ENCODE peak calls at places on chromosomes 6 and 20, in eight cellular contexts. C is mucosa of descending colon; B is sigmoid colon; V is heart left ventricle; P is Jurkat, Clone E6-1; N is AG04449; L is gastrocnemius medialis; I is CD8-positive, alpha-beta T cell. X is an unnamed sample.
A peak's percentile ranks its signal among the peaks of the same experiment; 100 is the strongest.

GRCh38 chr20:24296477-24297380 is 172.7 kb upstream of the SYNDIG1 start:
- DNase-seq in C (no peak), B (no peak), V (no peak), P (no peak), N (no peak), L (no peak), I (no peak), X (no peak)

GRCh38 chr6:42756713-42757112 is 10.8 kb upstream of the TBCC start:
- DNase-seq in C (no peak), B (no peak), V (no peak), P (no peak), N (no peak), L (no peak), I (no peak), X (no peak)

GRCh38 chr6:227074-227782 is 65.1 kb upstream of the DUSP22 start:
- DNase-seq in C (no peak), B (no peak), V (no peak), P (no peak), N (no peak), L (no peak), I (no peak), X (no peak)

GRCh38 chr6:28838289-28838633 is 85.5 kb downstream of the TRIM27 start:
- DNase-seq in C (peak; percentile 61), B (peak; percentile 68), V (peak; percentile 21), P (peak; percentile 79), N (no peak), L (peak; percentile 14), I (peak; percentile 52), X (no peak)

GRCh38 chr20:8473459-8473858 is 341.4 kb downstream of the PLCB1 start:
- DNase-seq in C (no peak), B (no peak), V (no peak), P (no peak), N (no peak), L (no peak), I (no peak), X (no peak)

GRCh38 chr6:35165630-35166071 is 24.5 kb upstream of the TCP11 start:
- DNase-seq in C (no peak), B (no peak), V (no peak), P (no peak), N (no peak), L (no peak), I (no peak), X (no peak)

GRCh38 chr20:47330933-47331708 is 25.4 kb downstream of the ZMYND8 start:
- DNase-seq in C (no peak), B (no peak), V (no peak), P (no peak), N (no peak), L (no peak), I (no peak), X (no peak)

GRCh38 chr6:47075741-47076421 is 33.7 kb upstream of the ADGRF1 start:
- DNase-seq in C (no peak), B (no peak), V (no peak), P (no peak), N (no peak), L (no peak), I (no peak), X (no peak)

GRCh38 chr20:19786311-19786710 is 28.3 kb downstream of the RIN2 start:
- DNase-seq in C (peak; percentile 50), B (peak; percentile 63), V (peak; percentile 75), P (no peak), N (peak; percentile 81), L (peak; percentile 71), I (no peak), X (no peak)

GRCh38 chr6:143594647-143595046 is 83.1 kb upstream of the PHACTR2 start:
- DNase-seq in C (no peak), B (no peak), V (no peak), P (no peak), N (no peak), L (no peak), I (peak; percentile 24), X (no peak)

GRCh38 chr20:9945406-9945805 is 89.4 kb upstream of the ANKEF1 start:
- DNase-seq in C (no peak), B (no peak), V (no peak), P (no peak), N (no peak), L (no peak), I (no peak), X (no peak)

GRCh38 chr6:116476021-116476678 is 15.0 kb downstream of the CALHM6 start:
- DNase-seq in C (no peak), B (no peak), V (no peak), P (peak; percentile 60), N (no peak), L (no peak), I (peak; percentile 38), X (no peak)

GRCh38 chr6:22025468-22026159 is 271.2 kb downstream of the PRL start:
- DNase-seq in C (peak; percentile 25), B (no peak), V (peak; percentile 12), P (peak; percentile 96), N (no peak), L (no peak), I (no peak), X (no peak)
- H3K4me3 ChIP-seq in C (no peak overlapping the region), B (no peak overlapping the region), V (no peak overlapping the region), P (peak overlapping the region; percentile 48), N (no peak overlapping the region), L (no peak overlapping the region), I (no peak overlapping the region), X (no peak overlapping the region)

GRCh38 chr20:21103582-21104465 is 2.3 kb downstream of the LINC00237 start:
- DNase-seq in C (no peak), B (no peak), V (no peak), P (no peak), N (no peak), L (no peak), I (no peak), X (no peak)

GRCh38 chr20:21102252-21102609 is 3.9 kb downstream of the LINC00237 start:
- DNase-seq in C (no peak), B (no peak), V (no peak), P (no peak), N (no peak), L (no peak), I (no peak), X (no peak)

GRCh38 chr20:21101453-21102251 is 4.5 kb downstream of the LINC00237 start:
- DNase-seq in C (peak; percentile 41), B (no peak), V (no peak), P (no peak), N (no peak), L (no peak), I (no peak), X (no peak)

GRCh38 chr20:21104466-21104761 is 1.7 kb downstream of the LINC00237 start:
- DNase-seq in C (no peak), B (no peak), V (no peak), P (no peak), N (no peak), L (no peak), I (no peak), X (no peak)

GRCh38 chr20:21102691-21103311 is 3.4 kb downstream of the LINC00237 start:
- DNase-seq in C (peak; percentile 71), B (peak; percentile 69), V (peak; percentile 25), P (peak; percentile 60), N (no peak), L (no peak), I (peak; percentile 51), X (no peak)
- H3K4me3 ChIP-seq in C (no peak overlapping the region), B (peak overlapping the region; percentile 44), V (peak overlapping the region; percentile 38), P (peak overlapping the region; percentile 44), N (no peak overlapping the region), L (peak overlapping the region; percentile 59), I (peak overlapping the region; percentile 47), X (peak overlapping the region; percentile 69)

GRCh38 chr6:157987788-157988699 is 6.4 kb downstream of the SYNJ2 start:
- DNase-seq in C (no peak), B (peak; percentile 53), V (no peak), P (no peak), N (no peak), L (no peak), I (no peak), X (no peak)

GRCh38 chr6:157991067-157991432 is 9.4 kb downstream of the SYNJ2 start:
- DNase-seq in C (no peak), B (no peak), V (no peak), P (no peak), N (no peak), L (no peak), I (no peak), X (no peak)

GRCh38 chr6:157990321-157991066 is 8.8 kb downstream of the SYNJ2 start:
- DNase-seq in C (no peak), B (no peak), V (no peak), P (peak; percentile 80), N (no peak), L (no peak), I (peak; percentile 38), X (peak; percentile 55)

GRCh38 chr6:157988700-157989063 is 7.0 kb downstream of the SYNJ2 start:
- DNase-seq in C (no peak), B (peak; percentile 39), V (no peak), P (no peak), N (no peak), L (no peak), I (no peak), X (no peak)

DNA sequence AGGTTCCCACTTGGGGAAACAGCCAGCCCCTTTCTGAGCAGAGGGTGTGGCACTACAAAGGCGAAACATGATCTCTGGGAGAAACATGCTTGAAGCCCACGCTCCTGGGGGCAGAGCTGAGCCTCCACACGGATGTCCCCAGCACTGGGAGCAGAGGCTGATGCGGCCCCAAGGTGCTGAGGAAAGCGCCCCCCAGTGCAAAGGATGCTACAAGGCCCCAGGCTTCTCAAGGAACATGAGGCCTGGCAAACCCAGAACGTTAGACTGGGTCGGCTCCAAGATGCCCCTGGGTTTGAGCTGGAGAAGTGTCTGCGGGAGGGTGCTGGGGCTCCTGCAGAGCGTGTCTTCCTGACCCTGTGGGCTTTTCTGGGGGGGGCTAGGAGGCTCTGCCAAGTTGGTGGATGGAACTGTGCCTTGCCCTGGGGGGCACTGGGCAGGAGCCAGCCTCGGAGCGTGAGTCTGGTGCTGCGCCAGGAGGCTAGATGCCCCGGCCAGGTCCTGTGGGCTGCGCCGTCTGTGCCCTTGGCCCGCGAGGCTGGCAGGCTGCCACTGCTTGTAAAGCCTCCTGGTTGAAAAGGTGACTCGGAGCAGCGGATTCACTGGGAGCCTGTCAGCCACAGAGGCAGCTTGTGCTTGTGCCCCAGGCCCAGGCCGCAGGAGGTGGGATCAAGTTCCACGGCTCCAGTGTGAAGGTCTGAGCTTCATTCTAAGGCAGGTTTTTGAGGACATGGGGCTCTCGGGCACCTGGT is 8.1 kb downstream of the SYNJ2 start:
- DNase-seq in C (peak; percentile 90), B (peak; percentile 90), V (peak; percentile 70), P (no peak), N (no peak), L (peak; percentile 63), I (no peak), X (no peak)
- H3K4me3 ChIP-seq in C (no peak overlapping the region), B (peak overlapping the region; percentile 1), V (no peak overlapping the region), P (peak overlapping the region; percentile 40), N (no peak overlapping the region), L (no peak overlapping the region), I (peak overlapping the region; percentile 38), X (peak overlapping the region; percentile 50)

DNA sequence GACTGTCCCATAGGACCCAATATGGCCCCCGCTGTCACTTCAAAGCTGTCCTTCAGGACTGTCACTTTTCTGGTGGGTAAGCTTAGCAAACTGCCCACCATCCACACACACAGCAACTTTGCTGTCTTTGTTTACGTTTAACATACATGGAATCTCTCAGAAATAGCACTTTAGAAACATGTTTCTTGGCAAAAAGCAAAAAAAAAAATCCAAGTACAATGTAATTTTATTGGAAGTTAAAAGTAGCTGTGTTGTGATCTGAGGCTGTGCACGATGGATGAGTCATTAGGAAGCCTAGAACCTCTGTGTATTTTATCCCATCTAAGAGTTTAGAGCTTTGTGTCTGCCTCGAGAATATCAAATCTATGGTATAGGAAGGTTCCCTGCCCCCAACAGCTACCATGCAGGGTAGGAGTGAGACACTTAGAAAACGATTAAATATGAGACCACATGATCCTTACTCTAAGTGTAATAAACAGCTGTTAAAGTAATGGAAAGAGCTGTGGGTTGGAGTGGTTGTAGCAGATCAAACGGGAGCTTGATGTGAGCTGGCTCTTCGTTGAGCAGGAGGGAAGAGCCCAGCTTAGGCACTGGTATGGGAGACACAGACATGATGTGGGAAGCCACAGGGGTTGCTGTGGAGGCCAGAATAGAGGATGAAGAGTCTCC is 119.5 kb downstream of the PLEKHG1 start:
- DNase-seq in C (no peak), B (no peak), V (no peak), P (no peak), N (no peak), L (no peak), I (no peak), X (no peak)
- H3K4me3 ChIP-seq in C (no peak overlapping the region), B (no peak overlapping the region), V (no peak overlapping the region), P (no peak overlapping the region), N (no peak overlapping the region), L (no peak overlapping the region), I (no peak overlapping the region), X (no peak overlapping the region)